ENCODE peak calls at places on chromosomes 13 and 19, in four cellular contexts. I, L, J and W are unnamed samples.

GRCh38 chr19:56751078-56751489 is 79.5 kb upstream of the ZNF835 start:
- DNase-seq in I (no peak), L (no peak), J (no peak), W (peak)

GRCh38 chr13:27011661-27012060 is 159.9 kb downstream of the USP12 start:
- DNase-seq in I (no peak), L (no peak), J (peak), W (no peak)

GRCh38 chr13:95676100-95676774 is 702 bp upstream of the DNAJC3 start:
- DNase-seq in I (no peak), L (no peak), J (no peak), W (peak)

GRCh38 chr13:20470136-20470535 is 55.5 kb downstream of the CRYL1 start:
- DNase-seq in I (no peak), L (no peak), J (no peak), W (no peak)

GRCh38 chr13:41461527-41462124 is 4.3 kb downstream of the RGCC start:
- DNase-seq in I (no peak), L (no peak), J (no peak), W (no peak)

GRCh38 chr19:22605275-22606211 is 28.6 kb upstream of the ZNF492 start:
- DNase-seq in I (no peak), L (no peak), J (no peak), W (no peak)

GRCh38 chr19:3098141-3098514 is 4.0 kb downstream of the GNA11 start:
- DNase-seq in I (no peak), L (no peak), J (no peak), W (no peak)

GRCh38 chr13:111429064-111429558 is 108.7 kb downstream of the TEX29 start:
- DNase-seq in I (peak), L (no peak), J (no peak), W (peak)

GRCh38 chr19:1748115-1748702 is 5.1 kb upstream of the ONECUT3 start:
- DNase-seq in I (no peak), L (no peak), J (peak), W (no peak)

GRCh38 chr19:49800771-49801170 is 12.3 kb downstream of the FUZ start:
- DNase-seq in I (no peak), L (no peak), J (no peak), W (no peak)

GRCh38 chr19:11887247-11887617 is 350 bp upstream of the ZNF69 start:
- DNase-seq in I (no peak), L (no peak), J (no peak), W (no peak)

GRCh38 chr13:108332791-108333190 is 63.3 kb downstream of the TNFSF13B start:
- DNase-seq in I (no peak), L (no peak), J (no peak), W (no peak)

GRCh38 chr13:79585033-79585432 is 104.1 kb downstream of the NDFIP2 start:
- DNase-seq in I (no peak), L (no peak), J (no peak), W (no peak)

GRCh38 chr19:46925548-46925950 is 64.8 kb downstream of the ARHGAP35 start:
- DNase-seq in I (no peak), L (no peak), J (no peak), W (peak)

GRCh38 chr19:18000981-18001836 is 6.8 kb upstream of the ARRDC2 start:
- DNase-seq in I (peak), L (peak), J (peak), W (peak)

GRCh38 chr19:31352782-31353651 is 3.8 kb upstream of the TSHZ3 start:
- DNase-seq in I (no peak), L (no peak), J (no peak), W (no peak)

GRCh38 chr13:52361225-52361624 is 44.7 kb downstream of the THSD1 start:
- DNase-seq in I (no peak), L (no peak), J (no peak), W (no peak)

GRCh38 chr19:36686365-36687213 is 823 bp upstream of the ZNF567 start:
- DNase-seq in I (no peak), L (no peak), J (no peak), W (no peak)

GRCh38 chr13:24649685-24650038 is 30.5 kb upstream of the ATP12A start:
- DNase-seq in I (no peak), L (no peak), J (no peak), W (no peak)

GRCh38 chr19:23116802-23117571 is at the start of gene ZNF730:
- DNase-seq in I (no peak), L (peak), J (peak), W (no peak)

GRCh38 chr19:4115050-4115817 is 8.7 kb downstream of the MAP2K2 start:
- DNase-seq in I (no peak), L (peak), J (peak), W (no peak)

GRCh38 chr19:16297575-16298178 is 26.9 kb upstream of the KLF2 start:
- DNase-seq in I (no peak), L (no peak), J (no peak), W (no peak)

GRCh38 chr19:24004166-24004565 is 82.8 kb upstream of the ZNF254 start:
- DNase-seq in I (no peak), L (no peak), J (no peak), W (no peak)

GRCh38 chr19:14139944-14140343 is 3.6 kb upstream of the ASF1B start:
- DNase-seq in I (no peak), L (no peak), J (no peak), W (no peak)

GRCh38 chr19:47190167-47190727 is 40.8 kb downstream of the BBC3 start:
- DNase-seq in I (peak), L (no peak), J (peak), W (peak)

GRCh38 chr19:15640294-15640903 is at the start of gene CYP4F3:
- DNase-seq in I (peak), L (no peak), J (no peak), W (peak)

GRCh38 chr19:44585371-44586141 is 27.8 kb upstream of the IGSF23 start:
- DNase-seq in I (no peak), L (no peak), J (no peak), W (no peak)

GRCh38 chr19:6035026-6035425 is 57.1 kb upstream of the RANBP3 start:
- DNase-seq in I (no peak), L (no peak), J (peak), W (no peak)

GRCh38 chr13:95155504-95155903 is 145.7 kb downstream of the ABCC4 start:
- DNase-seq in I (no peak), L (no peak), J (no peak), W (no peak)

GRCh38 chr19:39415111-39416046 is 2.9 kb downstream of the PLEKHG2 start:
- DNase-seq in I (no peak), L (no peak), J (no peak), W (no peak)

GRCh38 chr19:19746286-19747213 is 13.6 kb upstream of the ZNF14 start:
- DNase-seq in I (no peak), L (no peak), J (no peak), W (no peak)

GRCh38 chr19:55075366-55075998 is at the start of gene EPS8L1:
- DNase-seq in I (no peak), L (no peak), J (no peak), W (no peak)

GRCh38 chr19:9535934-9536333 is 2.5 kb downstream of the ZNF426 start:
- DNase-seq in I (no peak), L (no peak), J (no peak), W (no peak)